ENCODE peak calls at places on chromosomes 6 and 20, in nine cellular contexts. One of them, this sample, is unnamed.

GRCh38 chr6:46103437-46103836 is 26.4 kb upstream of the ENPP4 start:
- DNase-seq in cardiac fibroblast: no peak
- DNase-seq in AG04450: no peak
- DNase-seq in fibroblast of lung: no peak
- DNase-seq in neural progenitor cell: no peak
- DNase-seq in thoracic aorta: no peak
- DNase-seq in GM13976: no peak
- DNase-seq in cardiac muscle cell: peak
- DNase-seq in brain microvascular endothelial cell: no peak
- DNase-seq in this sample: no peak

GRCh38 chr6:75158176-75158575 is 47.7 kb downstream of the COL12A1 start:
- DNase-seq in cardiac fibroblast: no peak
- DNase-seq in AG04450: no peak
- DNase-seq in fibroblast of lung: no peak
- DNase-seq in neural progenitor cell: no peak
- DNase-seq in thoracic aorta: no peak
- DNase-seq in GM13976: no peak
- DNase-seq in cardiac muscle cell: peak
- DNase-seq in brain microvascular endothelial cell: no peak
- DNase-seq in this sample: no peak

GRCh38 chr6:35519313-35520015 is 6.8 kb upstream of the TULP1 start:
- DNase-seq in cardiac fibroblast: no peak
- DNase-seq in AG04450: no peak
- DNase-seq in fibroblast of lung: no peak
- DNase-seq in neural progenitor cell: no peak
- DNase-seq in thoracic aorta: no peak
- DNase-seq in GM13976: no peak
- DNase-seq in cardiac muscle cell: no peak
- DNase-seq in brain microvascular endothelial cell: no peak
- DNase-seq in this sample: no peak

GRCh38 chr6:146041282-146041681 is 12.4 kb downstream of the GRM1 start:
- DNase-seq in cardiac fibroblast: peak
- DNase-seq in AG04450: no peak
- DNase-seq in fibroblast of lung: no peak
- DNase-seq in neural progenitor cell: peak
- DNase-seq in thoracic aorta: no peak
- DNase-seq in GM13976: no peak
- DNase-seq in cardiac muscle cell: peak
- DNase-seq in brain microvascular endothelial cell: peak
- DNase-seq in this sample: peak

GRCh38 chr6:166778046-166778445 is 151.0 kb upstream of the RPS6KA2 start:
- DNase-seq in cardiac fibroblast: no peak
- DNase-seq in AG04450: no peak
- DNase-seq in fibroblast of lung: no peak
- DNase-seq in neural progenitor cell: no peak
- DNase-seq in thoracic aorta: no peak
- DNase-seq in GM13976: no peak
- DNase-seq in cardiac muscle cell: no peak
- DNase-seq in brain microvascular endothelial cell: no peak
- DNase-seq in this sample: no peak

GRCh38 chr6:146543940-146544661 is 468 bp downstream of the RAB32 start:
- DNase-seq in cardiac fibroblast: peak
- DNase-seq in AG04450: no peak
- DNase-seq in fibroblast of lung: peak
- DNase-seq in neural progenitor cell: peak
- DNase-seq in thoracic aorta: peak
- DNase-seq in GM13976: peak
- DNase-seq in cardiac muscle cell: peak
- DNase-seq in brain microvascular endothelial cell: peak
- DNase-seq in this sample: peak

GRCh38 chr6:108942556-108943492 is 94.6 kb downstream of the ARMC2 start:
- DNase-seq in cardiac fibroblast: no peak
- DNase-seq in AG04450: no peak
- DNase-seq in fibroblast of lung: no peak
- DNase-seq in neural progenitor cell: no peak
- DNase-seq in thoracic aorta: no peak
- DNase-seq in GM13976: no peak
- DNase-seq in cardiac muscle cell: no peak
- DNase-seq in brain microvascular endothelial cell: no peak
- DNase-seq in this sample: no peak

GRCh38 chr20:10553326-10553984 is 118.3 kb downstream of the SLX4IP start:
- DNase-seq in cardiac fibroblast: peak
- DNase-seq in AG04450: peak
- DNase-seq in fibroblast of lung: peak
- DNase-seq in neural progenitor cell: peak
- DNase-seq in thoracic aorta: no peak
- DNase-seq in GM13976: peak
- DNase-seq in cardiac muscle cell: peak
- DNase-seq in brain microvascular endothelial cell: peak
- DNase-seq in this sample: peak

GRCh38 chr20:8602389-8603116 is 466.3 kb upstream of the PLCB4 start:
- DNase-seq in cardiac fibroblast: peak
- DNase-seq in AG04450: no peak
- DNase-seq in fibroblast of lung: peak
- DNase-seq in neural progenitor cell: no peak
- DNase-seq in thoracic aorta: no peak
- DNase-seq in GM13976: peak
- DNase-seq in cardiac muscle cell: peak
- DNase-seq in brain microvascular endothelial cell: no peak
- DNase-seq in this sample: peak

GRCh38 chr20:32973077-32973717 is 31.0 kb downstream of the SUN5 start:
- DNase-seq in cardiac fibroblast: no peak
- DNase-seq in AG04450: no peak
- DNase-seq in fibroblast of lung: no peak
- DNase-seq in neural progenitor cell: no peak
- DNase-seq in thoracic aorta: no peak
- DNase-seq in GM13976: peak
- DNase-seq in cardiac muscle cell: no peak
- DNase-seq in brain microvascular endothelial cell: no peak
- DNase-seq in this sample: no peak

GRCh38 chr20:29741594-29741893 is 1515.9 kb upstream of the DEFB115 start:
- DNase-seq in cardiac fibroblast: no peak
- DNase-seq in AG04450: no peak
- DNase-seq in fibroblast of lung: no peak
- DNase-seq in neural progenitor cell: no peak
- DNase-seq in thoracic aorta: no peak
- DNase-seq in GM13976: no peak
- DNase-seq in cardiac muscle cell: no peak
- DNase-seq in brain microvascular endothelial cell: no peak
- DNase-seq in this sample: no peak

GRCh38 chr6:139376054-139376355 is 1.6 kb upstream of the CITED2 start:
- DNase-seq in cardiac fibroblast: no peak
- DNase-seq in AG04450: no peak
- DNase-seq in fibroblast of lung: no peak
- DNase-seq in neural progenitor cell: no peak
- DNase-seq in thoracic aorta: no peak
- DNase-seq in GM13976: no peak
- DNase-seq in cardiac muscle cell: peak
- DNase-seq in brain microvascular endothelial cell: no peak
- DNase-seq in this sample: no peak

GRCh38 chr20:54668271-54669053 is 193.1 kb downstream of the DOK5 start:
- DNase-seq in cardiac fibroblast: peak
- DNase-seq in AG04450: no peak
- DNase-seq in fibroblast of lung: peak
- DNase-seq in neural progenitor cell: peak
- DNase-seq in thoracic aorta: no peak
- DNase-seq in GM13976: peak
- DNase-seq in cardiac muscle cell: peak
- DNase-seq in brain microvascular endothelial cell: no peak
- DNase-seq in this sample: peak

GRCh38 chr6:150196942-150197745 is 54.3 kb downstream of the PPP1R14C start:
- DNase-seq in cardiac fibroblast: no peak
- DNase-seq in AG04450: no peak
- DNase-seq in fibroblast of lung: no peak
- DNase-seq in neural progenitor cell: no peak
- DNase-seq in thoracic aorta: no peak
- DNase-seq in GM13976: no peak
- DNase-seq in cardiac muscle cell: no peak
- DNase-seq in brain microvascular endothelial cell: no peak
- DNase-seq in this sample: no peak

GRCh38 chr6:33455051-33455450 is 675 bp downstream of the ZBTB9 start:
- DNase-seq in cardiac fibroblast: no peak
- DNase-seq in AG04450: no peak
- DNase-seq in fibroblast of lung: no peak
- DNase-seq in neural progenitor cell: no peak
- DNase-seq in thoracic aorta: no peak
- DNase-seq in GM13976: no peak
- DNase-seq in cardiac muscle cell: no peak
- DNase-seq in brain microvascular endothelial cell: no peak
- DNase-seq in this sample: no peak

GRCh38 chr20:37346526-37347346 is 796 bp downstream of the SRC start:
- DNase-seq in cardiac fibroblast: no peak
- DNase-seq in AG04450: no peak
- DNase-seq in fibroblast of lung: no peak
- DNase-seq in neural progenitor cell: peak
- DNase-seq in thoracic aorta: no peak
- DNase-seq in GM13976: no peak
- DNase-seq in cardiac muscle cell: peak
- DNase-seq in brain microvascular endothelial cell: no peak
- DNase-seq in this sample: no peak

GRCh38 chr6:46170357-46171289 is at the start of gene ENPP5:
- DNase-seq in cardiac fibroblast: no peak
- DNase-seq in AG04450: no peak
- DNase-seq in fibroblast of lung: peak
- DNase-seq in neural progenitor cell: peak
- DNase-seq in thoracic aorta: peak
- DNase-seq in GM13976: peak
- DNase-seq in cardiac muscle cell: peak
- DNase-seq in brain microvascular endothelial cell: no peak
- DNase-seq in this sample: no peak

GRCh38 chr6:41039060-41039998 is at the start of gene UNC5CL:
- DNase-seq in cardiac fibroblast: peak
- DNase-seq in AG04450: no peak
- DNase-seq in fibroblast of lung: peak
- DNase-seq in neural progenitor cell: peak
- DNase-seq in thoracic aorta: no peak
- DNase-seq in GM13976: peak
- DNase-seq in cardiac muscle cell: peak
- DNase-seq in brain microvascular endothelial cell: peak
- DNase-seq in this sample: peak

GRCh38 chr6:167034056-167034455 is 34.9 kb downstream of the CEP43 start:
- DNase-seq in cardiac fibroblast: no peak
- DNase-seq in AG04450: no peak
- DNase-seq in fibroblast of lung: no peak
- DNase-seq in neural progenitor cell: no peak
- DNase-seq in thoracic aorta: no peak
- DNase-seq in GM13976: no peak
- DNase-seq in cardiac muscle cell: no peak
- DNase-seq in brain microvascular endothelial cell: no peak
- DNase-seq in this sample: no peak

GRCh38 chr6:163571730-163572129 is 157.2 kb downstream of the QKI start:
- DNase-seq in cardiac fibroblast: no peak
- DNase-seq in AG04450: no peak
- DNase-seq in fibroblast of lung: no peak
- DNase-seq in neural progenitor cell: no peak
- DNase-seq in thoracic aorta: no peak
- DNase-seq in GM13976: no peak
- DNase-seq in cardiac muscle cell: no peak
- DNase-seq in brain microvascular endothelial cell: no peak
- DNase-seq in this sample: no peak

GRCh38 chr6:52503344-52503747 is 73.5 kb downstream of the TRAM2 start:
- DNase-seq in cardiac fibroblast: peak
- DNase-seq in AG04450: no peak
- DNase-seq in fibroblast of lung: no peak
- DNase-seq in neural progenitor cell: peak
- DNase-seq in thoracic aorta: no peak
- DNase-seq in GM13976: peak
- DNase-seq in cardiac muscle cell: no peak
- DNase-seq in brain microvascular endothelial cell: no peak
- DNase-seq in this sample: no peak
- TF ChIP-seq CTCF in cardiac fibroblast: peak
- TF ChIP-seq CTCF in AG04450: peak
- TF ChIP-seq CTCF in fibroblast of lung: no peak
- TF ChIP-seq CTCF in neural progenitor cell: peak
- TF ChIP-seq CTCF in thoracic aorta: no peak
- TF ChIP-seq CTCF in GM13976: no peak
- TF ChIP-seq CTCF in cardiac muscle cell: no peak
- TF ChIP-seq CTCF in brain microvascular endothelial cell: peak
- TF ChIP-seq CTCF in this sample: peak

GRCh38 chr6:68958327-68958726 is 323.2 kb downstream of the ADGRB3 start:
- DNase-seq in cardiac fibroblast: peak
- DNase-seq in AG04450: no peak
- DNase-seq in fibroblast of lung: peak
- DNase-seq in neural progenitor cell: no peak
- DNase-seq in thoracic aorta: no peak
- DNase-seq in GM13976: no peak
- DNase-seq in cardiac muscle cell: peak
- DNase-seq in brain microvascular endothelial cell: no peak
- DNase-seq in this sample: peak
- TF ChIP-seq CTCF in cardiac fibroblast: no peak
- TF ChIP-seq CTCF in AG04450: peak
- TF ChIP-seq CTCF in fibroblast of lung: peak
- TF ChIP-seq CTCF in neural progenitor cell: no peak
- TF ChIP-seq CTCF in thoracic aorta: no peak
- TF ChIP-seq CTCF in GM13976: no peak
- TF ChIP-seq CTCF in cardiac muscle cell: peak
- TF ChIP-seq CTCF in brain microvascular endothelial cell: peak
- TF ChIP-seq CTCF in this sample: no peak

DNA sequence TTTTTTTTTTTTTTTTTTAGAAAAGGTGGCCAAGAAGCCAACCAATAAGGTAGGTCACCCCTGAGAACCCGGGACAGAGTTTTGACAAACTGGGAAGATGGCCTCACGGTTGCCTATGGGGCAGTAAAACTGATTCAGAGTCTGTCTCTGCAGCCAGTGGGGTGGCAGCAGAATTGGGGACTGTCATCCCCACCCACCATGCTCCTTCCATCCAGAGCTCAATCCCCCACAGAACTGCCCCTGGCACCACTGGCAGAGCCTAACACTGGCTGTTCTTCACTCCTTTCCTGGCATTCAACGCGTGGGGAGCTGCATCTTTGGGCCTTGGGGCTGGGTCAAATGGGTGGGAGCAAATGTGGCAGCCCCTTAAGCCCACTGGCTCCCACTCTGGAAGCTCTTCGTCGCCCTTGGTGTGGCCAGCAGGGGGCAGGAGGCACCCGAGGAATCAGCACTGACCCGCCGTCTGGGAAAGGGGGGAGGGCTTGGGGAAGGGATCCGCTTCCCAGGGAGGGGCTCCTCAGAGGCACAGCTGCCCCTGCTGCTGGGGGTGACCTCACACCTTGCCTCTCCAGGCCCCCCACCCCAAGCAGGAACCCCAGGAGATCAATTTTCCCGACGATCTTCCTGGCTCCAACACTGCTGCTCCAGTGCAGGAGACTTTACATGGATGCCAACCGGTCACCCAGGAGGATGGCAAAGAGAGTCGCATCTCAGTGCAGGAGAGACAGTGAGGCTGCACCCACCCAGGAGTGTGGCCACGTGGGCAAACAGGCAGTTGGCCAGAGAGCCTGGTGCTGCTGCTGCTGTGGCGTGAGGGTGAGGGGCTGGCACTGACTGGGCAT is 10.4 kb downstream of the CD40 start:
- DNase-seq in cardiac fibroblast: peak
- DNase-seq in AG04450: no peak
- DNase-seq in fibroblast of lung: no peak
- DNase-seq in neural progenitor cell: peak
- DNase-seq in thoracic aorta: no peak
- DNase-seq in GM13976: no peak
- DNase-seq in cardiac muscle cell: peak
- DNase-seq in brain microvascular endothelial cell: no peak
- DNase-seq in this sample: peak
- TF ChIP-seq CTCF in cardiac fibroblast: peak
- TF ChIP-seq CTCF in AG04450: peak
- TF ChIP-seq CTCF in fibroblast of lung: peak
- TF ChIP-seq CTCF in neural progenitor cell: peak
- TF ChIP-seq CTCF in thoracic aorta: peak
- TF ChIP-seq CTCF in GM13976: peak
- TF ChIP-seq CTCF in cardiac muscle cell: peak
- TF ChIP-seq CTCF in brain microvascular endothelial cell: peak
- TF ChIP-seq CTCF in this sample: peak

GRCh38 chr6:151738960-151739359 is 68.5 kb upstream of the ESR1 start:
- DNase-seq in cardiac fibroblast: no peak
- DNase-seq in AG04450: no peak
- DNase-seq in fibroblast of lung: no peak
- DNase-seq in neural progenitor cell: no peak
- DNase-seq in thoracic aorta: no peak
- DNase-seq in GM13976: no peak
- DNase-seq in cardiac muscle cell: no peak
- DNase-seq in brain microvascular endothelial cell: no peak
- DNase-seq in this sample: no peak
- TF ChIP-seq CTCF in cardiac fibroblast: no peak
- TF ChIP-seq CTCF in AG04450: no peak
- TF ChIP-seq CTCF in fibroblast of lung: no peak
- TF ChIP-seq CTCF in neural progenitor cell: no peak
- TF ChIP-seq CTCF in thoracic aorta: no peak
- TF ChIP-seq CTCF in GM13976: no peak
- TF ChIP-seq CTCF in cardiac muscle cell: no peak
- TF ChIP-seq CTCF in brain microvascular endothelial cell: no peak
- TF ChIP-seq CTCF in this sample: no peak

This sample was measured in fibroblast of the aortic adventitia.